ENCODE peak calls at places on chromosome 10, in eight cellular contexts. M is HEK293T, L is islet precursor cell, Z is NCI-H1417, B is dorsolateral prefrontal cortex, P is activated T-helper 1 cell treated with Interleukin-2 at 50 U/mL for 16 hours, H is HT1080, N is T-cell. S is an unnamed sample.

GRCh38 chr10:106481598-106481997 is 682.9 kb downstream of the SORCS1 start:
- DNase-seq in H (no peak), L (no peak), B (no peak), M (no peak), N (no peak), Z (no peak), P (no peak), S (no peak)

GRCh38 chr10:52769966-52770365 is 2.6 kb downstream of the MBL2 start:
- DNase-seq in N (no peak), Z (no peak), P (no peak), B (no peak), H (no peak), L (no peak), M (no peak), S (no peak)

GRCh38 chr10:97129666-97130065 is 56.1 kb downstream of the SLIT1 start:
- DNase-seq in N (no peak), L (no peak), P (no peak), B (no peak), M (no peak), Z (peak), H (no peak), S (no peak)

GRCh38 chr10:22712959-22713852 is 1.2 kb downstream of the PIP4K2A start:
- DNase-seq in M (peak), B (no peak), P (peak), L (no peak), H (peak), Z (no peak), N (no peak), S (peak)

GRCh38 chr10:4241724-4242345 is 456.8 kb upstream of the KLF6 start:
- DNase-seq in M (no peak), Z (no peak), P (no peak), B (no peak), H (peak), N (no peak), L (peak), S (no peak)

GRCh38 chr10:80322711-80323110 is 33.3 kb upstream of the MAT1A start:
- DNase-seq in Z (no peak), N (no peak), P (no peak), L (no peak), H (no peak), B (no peak), M (no peak), S (no peak)

GRCh38 chr10:132292287-132292971 is 15.3 kb downstream of the STK32C start:
- DNase-seq in B (peak), H (no peak), Z (no peak), M (no peak), P (no peak), N (no peak), L (peak), S (no peak)

GRCh38 chr10:1070939-1071338 is 14.8 kb downstream of the WDR37 start:
- DNase-seq in H (no peak), Z (no peak), B (no peak), P (no peak), N (no peak), L (peak), M (no peak), S (no peak)

GRCh38 chr10:36606234-36606839 is 519.1 kb upstream of the ANKRD30A start:
- DNase-seq in L (no peak), H (no peak), P (no peak), Z (no peak), N (no peak), B (no peak), M (no peak), S (no peak)

GRCh38 chr10:18216482-18216881 is 76.3 kb downstream of the CACNB2 start:
- DNase-seq in Z (no peak), M (no peak), P (no peak), H (peak), L (no peak), N (no peak), B (no peak), S (no peak)

GRCh38 chr10:86254081-86254480 is 112.5 kb downstream of the GRID1 start:
- DNase-seq in P (no peak), L (no peak), Z (no peak), N (no peak), M (no peak), B (no peak), H (no peak), S (no peak)

GRCh38 chr10:12849351-12850181 is 151.9 kb downstream of the CCDC3 start:
- DNase-seq in N (no peak), P (no peak), L (peak), B (no peak), H (no peak), M (no peak), Z (no peak), S (no peak)

GRCh38 chr10:127142831-127143230 is 53.6 kb downstream of the INSYN2A start:
- DNase-seq in L (no peak), M (no peak), H (no peak), P (no peak), B (no peak), Z (no peak), N (no peak), S (no peak)

GRCh38 chr10:35203744-35204143 is 77.1 kb downstream of the CREM start:
- DNase-seq in N (no peak), H (no peak), M (no peak), L (no peak), P (no peak), Z (no peak), B (no peak), S (no peak)

GRCh38 chr10:110209399-110209925 is 2.1 kb downstream of the MXI1 start:
- DNase-seq in N (peak), Z (peak), L (peak), H (peak), B (peak), M (peak), P (peak), S (peak)

GRCh38 chr10:117736655-117737054 is 194.1 kb downstream of the EMX2 start:
- DNase-seq in L (peak), Z (no peak), H (peak), M (no peak), B (no peak), P (no peak), N (no peak), S (no peak)

GRCh38 chr10:28840202-28840601 is 162.9 kb downstream of the BAMBI start:
- DNase-seq in L (no peak), H (no peak), N (no peak), P (no peak), Z (no peak), M (no peak), B (no peak), S (no peak)

GRCh38 chr10:60270426-60270825 is 119.2 kb downstream of the ANK3 start:
- DNase-seq in L (no peak), Z (no peak), N (no peak), P (no peak), M (no peak), B (no peak), H (peak), S (no peak)

GRCh38 chr10:23345861-23346260 is 1.3 kb upstream of the C10orf67 start:
- DNase-seq in B (no peak), N (no peak), Z (peak), P (no peak), L (no peak), H (peak), M (no peak), S (no peak)

GRCh38 chr10:86673827-86674581 is 5.7 kb downstream of the LDB3 start:
- DNase-seq in Z (no peak), H (no peak), P (no peak), L (peak), B (peak), M (no peak), N (no peak), S (no peak)

GRCh38 chr10:70227548-70228320 is 5.5 kb downstream of the PPA1 start:
- DNase-seq in P (no peak), N (no peak), M (no peak), Z (no peak), B (no peak), H (no peak), L (no peak), S (no peak)

GRCh38 chr10:6748029-6748428 is 168.0 kb upstream of the PRKCQ start:
- DNase-seq in H (peak), P (no peak), Z (no peak), M (no peak), B (no peak), L (peak), N (no peak), S (no peak)

GRCh38 chr10:122044045-122044661 is 55.2 kb downstream of the TACC2 start:
- DNase-seq in H (peak), Z (peak), L (peak), B (no peak), M (no peak), P (no peak), N (no peak), S (no peak)

GRCh38 chr10:99779335-99779734 is 3.1 kb upstream of the ABCC2 start:
- DNase-seq in B (no peak), P (no peak), Z (no peak), H (peak), N (no peak), M (no peak), L (no peak), S (no peak)

S was measured in heart right ventricle.